ENCODE peak calls at places on chromosomes 3 and 15, in six cellular contexts. E, Q, R, W, N and P are unnamed samples.

GRCh38 chr15:42145546-42146455 is 10.6 kb downstream of the PLA2G4F start:
- DNase-seq in E (no peak), Q (no peak), R (no peak), W (no peak), N (peak), P (peak)

GRCh38 chr3:48598323-48599076 is 3.4 kb upstream of the COL7A1 start:
- DNase-seq in E (no peak), Q (no peak), R (no peak), W (no peak), N (peak), P (no peak)

GRCh38 chr15:88255496-88256171 is 905 bp downstream of the NTRK3 start:
- DNase-seq in E (no peak), Q (no peak), R (no peak), W (peak), N (no peak), P (no peak)

GRCh38 chr3:58567251-58567515 is 10.0 kb downstream of the FAM107A start:
- DNase-seq in E (no peak), Q (no peak), R (no peak), W (no peak), N (no peak), P (no peak)

GRCh38 chr3:108130247-108130646 is 39.4 kb upstream of the CD47 start:
- DNase-seq in E (no peak), Q (no peak), R (no peak), W (no peak), N (no peak), P (no peak)

GRCh38 chr15:57592426-57592825 is 722 bp downstream of the MYZAP start:
- DNase-seq in E (no peak), Q (no peak), R (no peak), W (no peak), N (no peak), P (no peak)

GRCh38 chr3:11452988-11453847 is 181.0 kb downstream of the ATG7 start:
- DNase-seq in E (peak), Q (no peak), R (no peak), W (peak), N (no peak), P (no peak)

GRCh38 chr15:42992626-42993025 is 72.0 kb upstream of the TTBK2 start:
- DNase-seq in E (no peak), Q (no peak), R (no peak), W (no peak), N (no peak), P (no peak)

GRCh38 chr3:3038201-3038991 is 71.8 kb downstream of the IL5RA start:
- DNase-seq in E (no peak), Q (no peak), R (no peak), W (no peak), N (no peak), P (no peak)

GRCh38 chr3:108450444-108450843 is 60.0 kb downstream of the MYH15 start:
- DNase-seq in E (no peak), Q (no peak), R (no peak), W (no peak), N (no peak), P (no peak)

GRCh38 chr3:47005212-47006144 is 26.0 kb downstream of the NBEAL2 start:
- DNase-seq in E (no peak), Q (no peak), R (no peak), W (no peak), N (peak), P (peak)

GRCh38 chr3:120198305-120198878 is 86.6 kb downstream of the GPR156 start:
- DNase-seq in E (peak), Q (no peak), R (no peak), W (peak), N (no peak), P (no peak)

GRCh38 chr3:59820352-59820934 is 770.6 kb upstream of the CFAP20DC start:
- DNase-seq in E (no peak), Q (no peak), R (no peak), W (no peak), N (no peak), P (no peak)

GRCh38 chr15:92787116-92787515 is 113.0 kb upstream of the CHD2 start:
- DNase-seq in E (no peak), Q (no peak), R (no peak), W (no peak), N (no peak), P (no peak)

GRCh38 chr3:135771760-135772159 is 193.8 kb upstream of the PPP2R3A start:
- DNase-seq in E (no peak), Q (no peak), R (no peak), W (no peak), N (no peak), P (no peak)

GRCh38 chr3:146160233-146160963 is 586 bp downstream of the PLOD2 start:
- DNase-seq in E (peak), Q (no peak), R (no peak), W (peak), N (peak), P (no peak)

GRCh38 chr3:1380926-1381646 is 288.3 kb downstream of the CNTN6 start:
- DNase-seq in E (no peak), Q (no peak), R (no peak), W (peak), N (no peak), P (no peak)

GRCh38 chr3:196501316-196502064 is 2.1 kb downstream of the RNF168 start:
- DNase-seq in E (peak), Q (no peak), R (no peak), W (no peak), N (no peak), P (no peak)

GRCh38 chr3:135089451-135089850 is 294.4 kb downstream of the EPHB1 start:
- DNase-seq in E (no peak), Q (no peak), R (no peak), W (no peak), N (no peak), P (no peak)

GRCh38 chr15:66808181-66808824 is 106.3 kb downstream of the SMAD6 start:
- DNase-seq in E (no peak), Q (no peak), R (no peak), W (no peak), N (peak), P (no peak)

GRCh38 chr3:44984335-44984734 is 8.3 kb downstream of the EXOSC7 start:
- DNase-seq in E (no peak), Q (no peak), R (no peak), W (no peak), N (no peak), P (no peak)

GRCh38 chr3:14827776-14828175 is 9.0 kb downstream of the FGD5 start:
- DNase-seq in E (no peak), Q (no peak), R (no peak), W (no peak), N (no peak), P (no peak)

GRCh38 chr15:90836296-90836871 is 32.0 kb upstream of the FURIN start:
- DNase-seq in E (no peak), Q (no peak), R (no peak), W (no peak), N (no peak), P (no peak)

GRCh38 chr3:130644600-130645232 is 101.9 kb downstream of the PIK3R4 start:
- DNase-seq in E (no peak), Q (no peak), R (no peak), W (no peak), N (no peak), P (no peak)

GRCh38 chr15:81575436-81576123 is 201.6 kb upstream of the TMC3 start:
- DNase-seq in E (no peak), Q (no peak), R (no peak), W (no peak), N (no peak), P (no peak)

GRCh38 chr15:70713547-70714414 is 49.6 kb downstream of the UACA start:
- DNase-seq in E (no peak), Q (no peak), R (no peak), W (no peak), N (no peak), P (no peak)

GRCh38 chr3:182501861-182502260 is 291.4 kb upstream of the ATP11B start:
- DNase-seq in E (no peak), Q (no peak), R (no peak), W (no peak), N (no peak), P (no peak)

GRCh38 chr15:83558146-83558545 is 95.8 kb upstream of the ADAMTSL3 start:
- DNase-seq in E (no peak), Q (no peak), R (no peak), W (no peak), N (no peak), P (no peak)

GRCh38 chr3:120763601-120764000 is 21.1 kb downstream of the GTF2E1 start:
- DNase-seq in E (no peak), Q (no peak), R (no peak), W (no peak), N (no peak), P (no peak)